ENCODE peak calls at places on chromosomes 11 and 22, in eight cellular contexts. B is stomach, L is A549, N is sigmoid colon, W is H1, X is ovary, J is SK-N-SH, G is transverse colon. F is an unnamed sample. For H3K4me1, the result is how much of the 10 kb centered on the place peaks cover.

GRCh38 chr11:116691779-116692178 is 81.0 kb downstream of the BUD13 start:
- DNase-seq in G (peak), B (peak), W (no peak), J (peak), L (peak), X (peak), N (peak), F (peak)

GRCh38 chr11:114147389-114148382 is 88.2 kb downstream of the ZBTB16 start:
- DNase-seq in L (no peak), X (no peak), W (no peak), G (no peak), B (peak), N (peak), J (no peak), F (no peak)

GRCh38 chr11:47950396-47950795 is 30.0 kb upstream of the PTPRJ start:
- DNase-seq in X (no peak), N (no peak), B (no peak), W (no peak), L (no peak), G (peak), J (no peak), F (no peak)

GRCh38 chr11:12552677-12553076 is 121.5 kb upstream of the TEAD1 start:
- DNase-seq in N (peak), J (no peak), B (no peak), G (peak), X (no peak), L (no peak), W (no peak), F (no peak)

GRCh38 chr11:2772544-2773031 is 72.8 kb upstream of the KCNQ1OT1 start:
- DNase-seq in L (no peak), B (peak), W (no peak), G (peak), J (no peak), N (no peak), X (peak), F (peak)

GRCh38 chr22:22893891-22894739 is 6.5 kb downstream of the IGLL5 start:
- DNase-seq in J (no peak), W (no peak), X (no peak), B (no peak), L (no peak), G (no peak), N (peak), F (no peak)

GRCh38 chr22:48593551-48593950 is 1234.1 kb downstream of the BRD1 start:
- DNase-seq in W (no peak), J (no peak), X (no peak), B (no peak), L (no peak), N (no peak), G (no peak), F (no peak)

GRCh38 chr11:36048496-36049247 is 104.8 kb downstream of the LDLRAD3 start:
- DNase-seq in N (no peak), L (no peak), X (no peak), G (no peak), W (no peak), B (no peak), J (no peak), F (no peak)

GRCh38 chr11:112266410-112266778 is 5.7 kb upstream of the PLET1 start:
- DNase-seq in G (no peak), B (no peak), L (no peak), J (peak), X (no peak), W (no peak), N (no peak), F (no peak)

GRCh38 chr11:59413646-59414045 is 12.6 kb downstream of the OR5A2 start:
- DNase-seq in N (no peak), L (no peak), B (no peak), G (no peak), W (no peak), J (no peak), X (no peak), F (no peak)

GRCh38 chr11:44861829-44862545 is 88.7 kb downstream of the TP53I11 start:
- DNase-seq in B (peak), G (peak), L (peak), J (no peak), X (peak), N (peak), W (peak), F (peak)

GRCh38 chr22:23520875-23521441 is 59.1 kb downstream of the IGLL1 start:
- DNase-seq in L (peak), G (no peak), J (peak), X (peak), W (no peak), N (peak), B (no peak), F (peak)

GRCh38 chr11:95599959-95600586 is 189.5 kb downstream of the FAM76B start:
- DNase-seq in J (peak), W (no peak), L (no peak), N (no peak), G (no peak), B (no peak), X (no peak), F (no peak)

DNA sequence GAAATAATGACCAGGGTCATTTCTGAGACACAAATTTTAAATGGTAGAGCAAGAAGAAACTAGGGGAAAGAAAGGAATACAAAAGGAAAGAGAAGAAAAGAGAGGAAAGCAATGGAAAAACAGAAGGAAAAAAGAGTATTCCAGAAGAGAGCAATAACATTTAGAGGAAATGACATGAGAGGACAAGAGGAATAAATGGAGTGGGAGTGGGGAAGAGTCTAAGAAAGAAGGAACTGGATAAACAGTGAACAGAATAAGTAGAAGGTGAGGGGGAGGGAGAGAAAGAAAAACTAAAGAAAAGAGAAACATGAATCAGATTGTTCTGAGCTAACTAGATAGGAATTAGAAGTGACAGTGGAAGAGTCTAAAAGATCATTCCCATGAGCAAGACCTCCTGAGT is 28.4 kb downstream of the PRDM10 start:
- DNase-seq in N (no peak), J (no peak), W (no peak), B (no peak), X (no peak), L (no peak), G (no peak), F (no peak)
- H3K27ac ChIP-seq in N (no peak), J (no peak), W (no peak), B (no peak), X (no peak), L (no peak), G (no peak), F (no peak)

DNA sequence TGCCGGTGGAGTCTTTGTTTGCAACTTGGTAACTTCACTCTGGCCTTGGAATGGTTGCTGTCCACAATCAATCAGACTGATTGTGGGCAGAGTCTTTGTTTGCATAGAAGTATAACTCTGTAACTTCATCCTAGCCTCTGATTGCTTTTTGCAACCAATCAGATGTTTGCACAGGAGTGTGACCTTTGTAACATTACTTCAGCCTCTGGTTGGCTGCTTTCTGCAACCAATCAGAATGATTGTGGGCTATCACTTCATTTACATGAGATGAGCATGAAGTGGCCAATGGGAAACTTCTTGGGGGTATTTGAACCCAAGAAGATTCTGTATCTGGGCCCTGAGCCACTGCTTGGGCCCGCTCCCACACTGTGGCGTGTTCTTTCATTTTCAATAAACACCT is 79.6 kb upstream of the CLDN5 start:
- DNase-seq in X (no peak), L (no peak), J (no peak), N (no peak), W (no peak), B (no peak), G (no peak), F (no peak)
- TF ChIP-seq EP300 in X (no peak), L (no peak), J (no peak), N (no peak), W (no peak), B (no peak), G (no peak), F (no peak)

GRCh38 chr11:75328426-75329277 is 22.8 kb downstream of the ARRB1 start:
- DNase-seq in N (peak), W (no peak), B (peak), G (peak), L (peak), J (peak), X (peak), F (peak)

GRCh38 chr11:75325713-75326438 is 25.6 kb downstream of the ARRB1 start:
- DNase-seq in X (no peak), B (peak), L (peak), N (peak), G (no peak), W (no peak), J (no peak), F (peak)

GRCh38 chr11:75324189-75324588 is 27.3 kb downstream of the ARRB1 start:
- DNase-seq in G (no peak), N (no peak), L (no peak), B (no peak), J (no peak), X (no peak), W (no peak), F (no peak)

GRCh38 chr11:75324740-75325139 is 26.7 kb downstream of the ARRB1 start:
- DNase-seq in L (no peak), X (no peak), B (peak), W (no peak), N (no peak), G (no peak), J (no peak), F (no peak)

GRCh38 chr11:75326439-75326810 is 25.0 kb downstream of the ARRB1 start:
- DNase-seq in X (no peak), B (no peak), J (no peak), W (no peak), N (no peak), G (no peak), L (no peak), F (no peak)
- H3K4me1 ChIP-seq in X (under half), B (half or more), J (under half), W (under half), N (half or more), G (half or more), L (half or more), F (under half)

DNA sequence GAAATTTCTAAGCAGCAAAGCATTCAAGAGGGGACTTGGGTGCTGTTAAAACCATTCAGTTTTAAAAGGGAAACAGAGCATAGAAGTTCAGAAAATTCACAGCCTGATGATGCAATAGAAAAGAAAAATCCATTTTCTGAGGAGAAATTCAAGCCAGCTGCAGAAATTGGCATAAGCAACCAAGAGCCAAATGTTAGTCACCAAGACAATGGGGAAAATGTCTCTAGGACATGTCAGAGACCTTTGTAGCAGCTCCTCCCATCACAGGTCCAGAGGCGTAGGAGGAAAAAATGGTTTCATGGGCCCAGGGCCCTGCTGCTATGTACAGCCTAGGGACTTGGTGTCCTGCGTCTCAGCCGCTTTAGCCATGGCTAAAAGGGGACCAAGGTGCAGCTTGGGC is 5.5 kb upstream of the IRAG1 start:
- DNase-seq in G (no peak), B (no peak), L (no peak), W (no peak), N (no peak), J (no peak), X (no peak), F (no peak)
- H3K27ac ChIP-seq in G (no peak), B (no peak), L (no peak), W (no peak), N (no peak), J (no peak), X (no peak), F (no peak)

DNA sequence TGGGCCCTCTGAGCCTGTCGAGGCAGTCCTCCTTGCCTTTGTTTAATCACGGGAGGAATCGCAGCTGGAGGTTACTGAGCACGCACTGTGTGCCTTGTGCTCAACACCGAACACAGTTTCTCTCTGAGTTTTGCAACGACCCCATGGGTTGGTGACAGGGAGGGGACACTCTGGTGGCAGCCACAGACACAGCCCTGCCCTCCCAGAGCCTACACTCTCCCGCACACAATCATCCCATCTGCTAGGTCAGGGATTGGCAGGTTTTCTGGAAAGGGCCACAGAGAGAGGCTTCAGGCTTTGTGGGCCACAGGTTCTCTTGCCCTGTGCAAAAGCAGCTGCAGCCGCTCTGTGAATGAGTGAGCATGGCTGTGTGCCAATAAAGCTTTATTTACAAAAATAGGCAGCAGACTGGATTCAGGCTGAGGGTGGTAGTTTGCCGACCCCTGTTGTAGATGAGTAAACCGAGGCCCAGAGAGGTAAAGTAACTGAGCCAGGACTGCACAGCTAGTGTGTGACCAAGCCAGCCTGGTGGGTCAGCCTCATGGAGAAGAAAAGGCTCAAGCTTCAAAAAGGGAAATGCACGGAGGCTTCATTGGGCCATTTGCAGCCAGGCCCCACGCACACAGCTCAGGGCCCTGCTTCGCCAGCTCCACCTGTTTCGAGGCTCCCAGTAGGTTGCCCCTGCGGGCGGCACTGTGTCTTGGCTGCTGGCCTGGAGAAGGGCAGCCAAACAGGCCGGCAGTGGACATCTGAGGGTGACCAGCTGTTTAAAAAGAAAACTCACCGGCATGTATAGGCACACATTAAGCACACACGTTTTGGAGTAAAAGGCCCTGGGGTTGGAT is 16.3 kb downstream of the LTO1 start:
- DNase-seq in B (no peak), G (no peak), W (no peak), J (peak), X (no peak), L (no peak), N (no peak), F (no peak)
- TF ChIP-seq EP300 in B (no peak), G (no peak), W (no peak), J (no peak), X (no peak), L (no peak), N (no peak), F (no peak)

GRCh38 chr22:37161442-37161841 is 11.7 kb upstream of the IL2RB start:
- DNase-seq in L (peak), N (no peak), W (no peak), G (no peak), J (no peak), X (no peak), B (no peak), F (no peak)
- H3K4me1 ChIP-seq in L (under half), N (under half), W (under half), G (under half), J (under half), X (under half), B (under half), F (under half)

GRCh38 chr22:37591823-37592404 is 12.0 kb upstream of the LGALS2 start:
- DNase-seq in J (no peak), L (no peak), B (no peak), W (no peak), N (no peak), X (no peak), G (no peak), F (no peak)
- H3K27ac ChIP-seq in J (no peak), L (peak), B (peak), W (no peak), N (no peak), X (no peak), G (peak), F (no peak)

GRCh38 chr11:126100681-126101080 is 38.0 kb upstream of the CDON start:
- DNase-seq in W (no peak), L (no peak), G (no peak), B (no peak), J (no peak), X (no peak), N (no peak), F (no peak)

GRCh38 chr11:126101930-126102283 is 39.2 kb upstream of the CDON start:
- DNase-seq in G (no peak), L (no peak), J (no peak), B (no peak), X (no peak), W (no peak), N (no peak), F (no peak)

GRCh38 chr11:126103150-126103549 is 40.5 kb upstream of the CDON start:
- DNase-seq in G (no peak), J (peak), N (no peak), B (no peak), X (no peak), L (no peak), W (no peak), F (no peak)

GRCh38 chr11:126102436-126102894 is 39.8 kb upstream of the CDON start:
- DNase-seq in L (no peak), G (peak), J (peak), B (peak), X (peak), N (no peak), W (no peak), F (no peak)

GRCh38 chr11:126101241-126101929 is 38.7 kb upstream of the CDON start:
- DNase-seq in X (peak), L (no peak), N (no peak), B (no peak), W (no peak), G (no peak), J (no peak), F (no peak)
- TF ChIP-seq EP300 in X (no peak), L (no peak), N (no peak), B (no peak), W (no peak), G (no peak), J (no peak), F (no peak)

GRCh38 chr22:46103664-46104063 is 46.7 kb upstream of the PPARA start:
- DNase-seq in B (no peak), W (no peak), N (no peak), G (no peak), J (no peak), L (no peak), X (no peak), F (no peak)
- H3K4me1 ChIP-seq in B (half or more), W (under half), N (half or more), G (under half), J (half or more), L (half or more), X (half or more), F (half or more)

F was measured in tibial nerve.